ENCODE peak calls at places on chromosomes 12 and 14, in eight cellular contexts. M, R, X, H, C, Y, A and E are unnamed samples.

GRCh38 chr12:65171870-65172269 is 2.5 kb downstream of the LEMD3 start:
- DNase-seq in H (no peak), X (no peak), A (no peak), M (no peak), R (no peak), C (no peak), Y (peak; percentile 6), E (no peak)

GRCh38 chr12:24821691-24822090 is 127.2 kb downstream of the BCAT1 start:
- DNase-seq in A (no peak), H (no peak), Y (peak; percentile 81), M (no peak), C (no peak), X (no peak), R (no peak), E (no peak)

GRCh38 chr12:29795715-29796114 is 12.0 kb upstream of the TMTC1 start:
- DNase-seq in R (no peak), Y (no peak), H (no peak), A (no peak), M (no peak), C (no peak), X (no peak), E (no peak)

GRCh38 chr14:25833341-25834121 is 764.3 kb downstream of the NOVA1 start:
- DNase-seq in H (no peak), A (peak; percentile 24), C (no peak), R (no peak), X (no peak), M (peak; percentile 17), Y (peak; percentile 4), E (no peak)

GRCh38 chr12:42643881-42644579 is 54.5 kb upstream of the PRICKLE1 start:
- DNase-seq in H (no peak), M (no peak), C (no peak), Y (no peak), R (no peak), A (no peak), X (no peak), E (no peak)

GRCh38 chr12:9867531-9867930 is 1.6 kb downstream of the CLEC2B start:
- DNase-seq in X (no peak), H (no peak), Y (no peak), A (no peak), M (no peak), R (no peak), C (no peak), E (no peak)

GRCh38 chr12:3083241-3083921 is 6.2 kb downstream of the TSPAN9 start:
- DNase-seq in C (no peak), R (no peak), X (no peak), H (no peak), A (no peak), Y (no peak), M (no peak), E (no peak)

GRCh38 chr14:68616255-68616902 is 176.5 kb downstream of the ZFP36L1 start:
- DNase-seq in X (no peak), A (no peak), Y (no peak), R (no peak), M (no peak), H (no peak), C (no peak), E (no peak)

GRCh38 chr12:2794261-2794735 is 472 bp upstream of the FKBP4 start:
- DNase-seq in Y (no peak), X (peak; percentile 57), M (no peak), H (peak; percentile 23), A (no peak), R (no peak), C (no peak), E (peak; percentile 54)

GRCh38 chr14:41568979-41569378 is 37.7 kb upstream of the LRFN5 start:
- DNase-seq in R (no peak), X (no peak), Y (no peak), M (no peak), C (no peak), H (no peak), A (no peak), E (no peak)

GRCh38 chr12:98998697-98999299 is 353.7 kb downstream of the APAF1 start:
- DNase-seq in C (no peak), R (no peak), X (no peak), H (no peak), M (no peak), Y (no peak), A (no peak), E (no peak)

GRCh38 chr12:124898200-124898950 is 16.1 kb downstream of the UBC start:
- DNase-seq in X (peak; percentile 75), Y (no peak), C (no peak), H (peak; percentile 34), R (peak; percentile 55), A (peak; percentile 32), M (no peak), E (peak; percentile 71)

DNA sequence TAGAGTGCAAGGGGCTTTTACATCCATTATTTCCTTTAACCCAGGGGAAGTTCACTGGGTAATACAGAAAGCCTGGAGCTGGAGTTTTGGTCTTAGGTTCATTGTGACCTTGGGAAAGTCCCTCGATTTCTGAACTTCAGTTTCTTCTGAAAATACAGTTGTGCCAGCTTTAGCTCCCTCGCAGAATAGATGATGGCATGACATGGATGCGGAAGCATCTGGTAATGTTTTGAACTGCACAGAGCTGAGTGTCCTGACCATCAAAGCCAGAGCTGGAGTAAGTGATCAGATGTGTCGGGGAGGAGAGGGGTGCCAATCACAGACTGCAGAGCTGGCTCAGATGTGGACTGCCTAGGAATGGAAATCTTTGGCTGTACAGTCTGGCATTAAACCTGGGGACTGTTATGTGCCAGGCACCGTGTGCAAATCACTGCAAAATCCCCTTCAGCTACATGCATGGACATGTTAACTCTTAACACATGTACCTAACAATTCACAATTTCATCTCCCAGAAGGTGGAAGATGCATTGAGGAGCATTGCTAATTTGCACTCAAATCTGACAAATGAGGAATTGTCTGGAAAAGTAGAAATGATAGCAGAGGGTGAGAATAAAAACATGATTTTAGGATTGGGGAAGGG is 180.9 kb downstream of the ETV6 start:
- DNase-seq in C (no peak), A (no peak), R (no peak), M (no peak), X (no peak), H (no peak), Y (peak; percentile 33), E (no peak)
- H3K27ac ChIP-seq in C (peak overlapping the region; percentile 80), A (peak overlapping the region; percentile 16), R (peak overlapping the region; percentile 16), M (peak overlapping the region; percentile 53), X (no peak overlapping the region), H (peak overlapping the region; percentile 67), Y (no peak overlapping the region), E (peak overlapping the region; percentile 4)

DNA sequence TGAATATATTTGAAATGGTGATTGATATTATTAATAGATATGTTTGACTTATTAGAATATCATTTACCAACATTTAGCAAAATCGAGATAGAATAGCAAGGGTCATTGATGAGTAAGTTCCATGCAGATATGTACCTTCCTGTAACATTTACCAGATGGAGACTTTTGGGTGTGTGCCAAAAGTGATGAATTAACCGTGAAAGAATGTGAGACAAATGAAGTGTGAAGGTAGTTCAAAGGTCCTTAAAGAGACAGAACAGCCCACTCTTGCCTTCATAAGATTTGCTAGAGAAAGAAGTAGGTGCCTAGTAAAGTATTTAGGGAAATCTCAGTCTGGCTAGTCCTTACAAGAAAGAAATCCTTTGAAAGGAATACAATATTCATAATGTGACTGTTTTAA is 45.5 kb downstream of the FGD4 start:
- DNase-seq in X (no peak), C (no peak), H (no peak), A (peak; percentile 35), M (no peak), Y (peak; percentile 88), R (no peak), E (no peak)
- TF ChIP-seq CTCF in X (no peak), C (no peak), H (no peak), A (no peak), M (no peak), Y (no peak), R (no peak), E (no peak)

DNA sequence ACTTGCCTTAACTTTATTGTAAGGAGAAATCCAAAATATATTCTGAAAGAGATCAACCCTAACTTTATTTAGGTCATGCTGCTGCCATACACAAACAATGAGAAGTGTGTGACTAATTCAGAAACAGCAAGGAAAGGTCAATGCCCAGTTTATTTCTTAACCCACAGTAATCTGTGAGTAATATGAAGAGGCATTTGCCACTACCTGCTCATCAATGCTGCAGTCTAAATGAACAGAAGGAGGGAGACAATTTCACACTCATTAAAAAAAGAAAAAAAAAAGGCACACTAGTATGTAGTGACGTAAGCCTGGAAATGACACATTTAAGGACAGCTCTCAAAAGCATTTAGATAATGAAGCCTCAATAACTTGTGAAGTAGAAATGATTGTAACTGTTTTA is 90.5 kb upstream of the FOXN3 start:
- DNase-seq in H (no peak), C (no peak), M (no peak), Y (peak; percentile 80), A (no peak), R (no peak), X (no peak), E (no peak)
- H3K4me1 ChIP-seq in H (no peaks in the 10 kb centered on the region), C (peaks cover 39% of the 10 kb centered on the region), M (peaks cover 19% of the 10 kb centered on the region), Y (peaks cover 17% of the 10 kb centered on the region), A (no peaks in the 10 kb centered on the region), R (peaks cover 2% of the 10 kb centered on the region), X (peaks cover 10% of the 10 kb centered on the region), E (peaks cover 11% of the 10 kb centered on the region)

GRCh38 chr12:123520567-123521474 is 12.7 kb downstream of the RILPL1 start:
- DNase-seq in M (peak; percentile 52), R (no peak), Y (no peak), H (no peak), A (no peak), X (no peak), C (peak; percentile 29), E (no peak)

GRCh38 chr12:123522164-123522563 is 11.4 kb downstream of the RILPL1 start:
- DNase-seq in R (no peak), H (no peak), C (peak; percentile 46), A (no peak), Y (no peak), M (peak; percentile 70), X (no peak), E (no peak)

GRCh38 chr12:123523518-123523917 is 10.0 kb downstream of the RILPL1 start:
- DNase-seq in C (no peak), Y (no peak), A (no peak), M (no peak), X (no peak), R (no peak), H (no peak), E (no peak)

GRCh38 chr12:123516221-123516780 is 17.2 kb downstream of the RILPL1 start:
- DNase-seq in C (no peak), R (no peak), A (no peak), H (no peak), Y (no peak), M (no peak), X (no peak), E (no peak)

DNA sequence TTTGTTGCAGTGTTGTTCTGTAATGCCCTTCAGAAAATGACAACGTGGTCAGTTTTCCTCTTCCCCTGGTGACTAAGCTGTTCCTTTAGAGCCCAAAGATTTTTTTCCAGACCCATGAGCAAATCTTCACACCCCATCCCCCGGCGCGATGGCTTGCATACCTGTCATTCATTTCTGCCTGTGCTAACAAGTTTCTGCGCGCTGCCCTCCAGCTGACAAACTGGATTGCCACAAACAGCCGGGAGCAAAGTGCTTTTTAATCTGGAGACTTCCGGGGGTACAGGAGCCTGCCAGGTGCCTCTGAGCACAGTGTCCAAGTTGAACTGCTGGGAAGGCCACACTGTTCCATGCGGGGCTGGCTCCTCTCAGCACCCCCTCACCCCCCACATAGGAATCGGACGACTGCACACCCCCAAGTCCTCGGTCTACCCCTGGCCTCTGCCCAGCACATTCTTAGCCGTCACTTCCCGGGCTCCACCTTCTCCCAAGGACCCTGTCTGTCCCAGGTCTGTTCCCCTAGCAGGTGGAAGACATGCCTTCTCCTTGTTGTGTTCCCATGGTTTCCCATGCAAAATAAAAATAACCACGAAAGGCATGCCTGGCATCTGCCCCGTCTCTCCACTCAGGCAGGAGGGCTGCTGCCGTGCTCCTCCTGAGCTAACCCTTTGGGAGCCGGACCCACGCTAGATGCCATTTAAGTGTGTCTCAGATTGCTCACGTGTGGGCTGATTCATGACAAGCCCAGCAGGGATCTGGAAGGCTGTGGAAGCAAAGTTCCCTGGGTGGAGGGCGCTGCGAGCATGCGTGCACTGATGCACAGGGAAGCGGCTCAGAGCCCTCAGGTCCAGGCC is 14.1 kb downstream of the RILPL1 start:
- DNase-seq in A (peak; percentile 39), M (peak; percentile 86), Y (peak; percentile 93), R (no peak), C (peak; percentile 75), X (peak; percentile 88), H (peak; percentile 39), E (peak; percentile 80)
- H3K27ac ChIP-seq in A (peak overlapping the region; percentile 55), M (peak overlapping the region; percentile 76), Y (no peak overlapping the region), R (no peak overlapping the region), C (peak overlapping the region; percentile 93), X (peak overlapping the region; percentile 90), H (peak overlapping the region; percentile 83), E (peak overlapping the region; percentile 69)